ENCODE peak calls at places on chromosome 17, in eight cellular contexts. J, H, M, N, I, A, U and E are unnamed samples.

GRCh38 chr17:74878658-74879057 is 5.9 kb upstream of the FDXR start:
- DNase-seq in J (no peak), H (no peak), M (no peak), N (no peak), I (no peak), A (no peak), U (no peak), E (no peak)

GRCh38 chr17:3873862-3874261 is 19.0 kb downstream of the CAMKK1 start:
- DNase-seq in J (no peak), H (no peak), M (no peak), N (no peak), I (no peak), A (no peak), U (no peak), E (no peak)

GRCh38 chr17:61757168-61757567 is 106.2 kb downstream of the BRIP1 start:
- DNase-seq in J (no peak), H (no peak), M (no peak), N (no peak), I (no peak), A (no peak), U (no peak), E (no peak)

GRCh38 chr17:32927724-32928526 is at the start of gene TMEM98:
- DNase-seq in J (no peak), H (no peak), M (peak), N (no peak), I (peak), A (peak), U (no peak), E (no peak)

GRCh38 chr17:7023576-7024401 is 939 bp downstream of the BCL6B start:
- DNase-seq in J (peak), H (peak), M (peak), N (no peak), I (peak), A (peak), U (peak), E (peak)

GRCh38 chr17:15452746-15453145 is 14.7 kb downstream of the CDRT4 start:
- DNase-seq in J (no peak), H (no peak), M (no peak), N (no peak), I (peak), A (no peak), U (no peak), E (no peak)

GRCh38 chr17:38538906-38539305 is 66.8 kb downstream of the SRCIN1 start:
- DNase-seq in J (no peak), H (no peak), M (no peak), N (no peak), I (no peak), A (no peak), U (no peak), E (no peak)

GRCh38 chr17:55292094-55292493 is 27.3 kb downstream of the HLF start:
- DNase-seq in J (no peak), H (no peak), M (no peak), N (no peak), I (no peak), A (no peak), U (no peak), E (no peak)

GRCh38 chr17:31724026-31724425 is 135.0 kb downstream of the COPRS start:
- DNase-seq in J (no peak), H (peak), M (no peak), N (no peak), I (peak), A (no peak), U (peak), E (no peak)

GRCh38 chr17:69012895-69013805 is 47.6 kb downstream of the ABCA9 start:
- DNase-seq in J (no peak), H (peak), M (no peak), N (peak), I (peak), A (no peak), U (peak), E (no peak)

GRCh38 chr17:61362852-61363600 is 36.6 kb upstream of the TBX2 start:
- DNase-seq in J (no peak), H (no peak), M (no peak), N (no peak), I (no peak), A (no peak), U (no peak), E (no peak)

GRCh38 chr17:8680850-8681174 is 50.3 kb upstream of the MYH10 start:
- DNase-seq in J (no peak), H (no peak), M (no peak), N (no peak), I (no peak), A (no peak), U (no peak), E (no peak)

GRCh38 chr17:58328195-58329034 is at the start of gene TSPOAP1:
- DNase-seq in J (no peak), H (no peak), M (peak), N (no peak), I (no peak), A (no peak), U (no peak), E (peak)

GRCh38 chr17:58330544-58330996 is 2.0 kb upstream of the TSPOAP1 start:
- DNase-seq in J (no peak), H (no peak), M (peak), N (no peak), I (no peak), A (no peak), U (no peak), E (no peak)

GRCh38 chr17:58329808-58330543 is 1.4 kb upstream of the TSPOAP1 start:
- DNase-seq in J (no peak), H (no peak), M (no peak), N (no peak), I (no peak), A (no peak), U (no peak), E (no peak)

GRCh38 chr17:58327363-58328194 is 1.0 kb downstream of the TSPOAP1 start:
- DNase-seq in J (no peak), H (no peak), M (peak), N (no peak), I (no peak), A (no peak), U (no peak), E (no peak)

GRCh38 chr17:58329035-58329807 is 626 bp upstream of the TSPOAP1 start:
- DNase-seq in J (no peak), H (no peak), M (peak), N (no peak), I (no peak), A (no peak), U (no peak), E (peak)
- TF ChIP-seq CTCF in J (no peak), H (peak), M (no peak), N (peak), I (peak), A (no peak), U (peak), E (peak)

GRCh38 chr17:17314501-17315071 is 11.4 kb downstream of the NT5M start:
- DNase-seq in J (no peak), H (no peak), M (no peak), N (no peak), I (no peak), A (no peak), U (no peak), E (no peak)

GRCh38 chr17:17315142-17315821 is 12.1 kb downstream of the NT5M start:
- DNase-seq in J (peak), H (no peak), M (no peak), N (no peak), I (no peak), A (no peak), U (no peak), E (no peak)

GRCh38 chr17:17313350-17313991 is 10.3 kb downstream of the NT5M start:
- DNase-seq in J (peak), H (no peak), M (peak), N (no peak), I (no peak), A (peak), U (no peak), E (peak)
- TF ChIP-seq CTCF in J (peak), H (peak), M (peak), N (peak), I (peak), A (peak), U (peak), E (peak)

GRCh38 chr17:80124351-80124981 is 22.5 kb downstream of the EIF4A3 start:
- DNase-seq in J (peak), H (peak), M (no peak), N (no peak), I (peak), A (no peak), U (peak), E (no peak)
- TF ChIP-seq CTCF in J (no peak), H (peak), M (no peak), N (peak), I (peak), A (peak), U (peak), E (no peak)

GRCh38 chr17:59534583-59534982 is 30.8 kb upstream of the DHX40 start:
- DNase-seq in J (no peak), H (peak), M (no peak), N (no peak), I (peak), A (no peak), U (no peak), E (no peak)
- TF ChIP-seq CTCF in J (no peak), H (no peak), M (no peak), N (peak), I (peak), A (peak), U (no peak), E (no peak)

DNA sequence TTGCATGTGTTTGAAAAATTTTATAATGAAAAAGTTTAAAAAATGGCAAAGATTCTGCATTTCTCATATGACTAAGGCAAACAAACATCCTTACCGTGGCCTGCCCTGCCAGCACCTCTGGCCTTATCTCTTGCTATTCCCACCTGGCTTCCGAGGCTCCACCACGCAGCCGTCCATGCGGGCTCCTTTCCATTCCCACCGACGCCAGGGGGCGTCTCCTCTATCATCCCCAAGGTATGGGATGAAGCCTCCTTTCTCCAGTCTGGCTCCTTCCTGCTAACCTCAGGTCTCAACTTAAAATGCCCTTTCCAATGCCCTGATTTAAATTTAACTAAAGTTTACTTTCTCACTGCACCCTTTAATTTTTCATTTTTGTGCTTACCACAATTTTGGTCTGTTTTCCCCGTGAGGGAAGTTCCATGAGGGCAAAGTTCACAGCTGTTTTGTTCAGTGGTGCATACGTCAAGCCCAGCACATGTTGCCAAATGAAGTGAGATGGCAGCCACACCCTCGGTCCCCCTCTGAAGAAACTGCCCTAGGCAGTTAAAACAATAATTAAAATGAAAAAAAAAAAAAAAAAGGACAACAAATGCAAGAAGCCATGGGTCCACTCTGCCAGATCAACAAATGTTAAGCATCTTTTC is 13.3 kb upstream of the SDK2 start:
- DNase-seq in J (peak), H (peak), M (peak), N (no peak), I (no peak), A (peak), U (no peak), E (peak)
- TF ChIP-seq CTCF in J (peak), H (peak), M (peak), N (peak), I (peak), A (peak), U (peak), E (peak)

DNA sequence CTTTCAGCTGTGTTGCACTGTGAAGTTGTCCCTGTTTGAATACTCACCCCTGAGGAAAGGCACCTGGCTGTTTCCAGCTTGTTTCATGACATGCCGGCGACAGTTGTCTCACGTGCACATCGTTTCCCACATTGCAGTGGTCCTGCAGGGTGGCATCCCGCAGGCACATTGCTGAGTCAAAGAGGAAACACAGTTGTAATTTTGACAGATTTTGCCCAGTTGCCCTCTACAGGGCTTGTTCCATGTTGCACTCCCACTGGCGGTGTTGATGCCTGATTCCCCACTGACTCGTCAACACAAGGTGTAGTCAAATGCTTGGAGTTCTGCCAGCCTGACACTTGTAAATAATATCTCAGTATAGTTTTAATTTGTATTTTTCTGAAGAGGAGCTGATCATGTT is 23.8 kb downstream of the EPN2 start:
- DNase-seq in J (no peak), H (no peak), M (no peak), N (no peak), I (no peak), A (no peak), U (no peak), E (no peak)
- TF ChIP-seq CTCF in J (no peak), H (no peak), M (no peak), N (no peak), I (no peak), A (peak), U (peak), E (no peak)

DNA sequence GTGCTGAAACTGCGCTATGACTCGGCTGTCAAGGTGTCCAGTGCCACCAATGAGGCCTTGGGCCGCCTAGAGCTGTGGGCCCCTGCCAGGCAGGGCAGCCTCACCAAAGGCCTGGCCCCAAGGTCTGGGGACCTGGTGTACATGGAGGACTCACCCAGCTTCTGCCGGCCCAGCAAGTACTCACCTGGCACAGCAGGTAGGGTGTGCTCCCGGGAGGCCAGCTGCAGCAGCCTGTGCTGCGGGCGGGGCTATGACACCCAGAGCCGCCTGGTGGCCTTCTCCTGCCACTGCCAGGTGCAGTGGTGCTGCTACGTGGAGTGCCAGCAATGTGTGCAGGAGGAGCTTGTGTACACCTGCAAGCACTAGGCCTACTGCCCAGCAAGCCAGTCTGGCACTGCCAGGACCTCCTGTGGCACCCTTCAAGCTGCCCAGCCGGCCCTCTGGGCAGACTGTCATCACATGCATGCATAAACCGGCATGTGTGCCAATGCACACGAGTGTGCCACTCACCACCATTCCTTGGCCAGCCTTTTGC is 25.0 kb downstream of the WNT9B start:
- DNase-seq in J (peak), H (no peak), M (no peak), N (no peak), I (no peak), A (no peak), U (no peak), E (no peak)
- TF ChIP-seq CTCF in J (no peak), H (no peak), M (no peak), N (peak), I (peak), A (no peak), U (no peak), E (no peak)

GRCh38 chr17:39701784-39702422 is 2.0 kb downstream of the ERBB2 start:
- DNase-seq in J (no peak), H (no peak), M (peak), N (no peak), I (no peak), A (no peak), U (no peak), E (no peak)

GRCh38 chr17:39700148-39700987 is 504 bp downstream of the ERBB2 start:
- DNase-seq in J (no peak), H (no peak), M (peak), N (no peak), I (peak), A (no peak), U (peak), E (no peak)

GRCh38 chr17:39702901-39703893 is 3.3 kb downstream of the ERBB2 start:
- DNase-seq in J (peak), H (no peak), M (peak), N (no peak), I (no peak), A (no peak), U (no peak), E (no peak)

GRCh38 chr17:39699818-39700147 is at the start of gene ERBB2:
- DNase-seq in J (peak), H (peak), M (no peak), N (peak), I (peak), A (peak), U (peak), E (no peak)

GRCh38 chr17:39701012-39701783 is 1.3 kb downstream of the ERBB2 start:
- DNase-seq in J (no peak), H (no peak), M (peak), N (no peak), I (no peak), A (no peak), U (no peak), E (no peak)
- TF ChIP-seq CTCF in J (no peak), H (no peak), M (no peak), N (no peak), I (no peak), A (no peak), U (no peak), E (no peak)